ENCODE peak calls at places on chromosome 18, in five cellular contexts. R is AG04449, A is A549, F is glutamatergic neuron, T is AG04450. Y is an unnamed sample.
A peak's percentile ranks its signal among the peaks of the same experiment; 100 is the strongest.

GRCh38 chr18:42114310-42114943 is 159.4 kb downstream of the PIK3C3 start:
- DNase-seq in R (peak; percentile 24), A (peak; percentile 6), F (peak; percentile 66), T (peak; percentile 56), Y (no peak)

GRCh38 chr18:45666520-45666919 is 51.2 kb downstream of the SLC14A2 start:
- DNase-seq in R (no peak), A (no peak), F (no peak), T (no peak), Y (no peak)

GRCh38 chr18:8948471-8949149 is 153.9 kb upstream of the NDUFV2 start:
- DNase-seq in R (no peak), A (peak; percentile 57), F (no peak), T (peak; percentile 80), Y (no peak)

GRCh38 chr18:34031810-34032209 is 192.9 kb downstream of the NOL4 start:
- DNase-seq in R (no peak), A (no peak), F (no peak), T (no peak), Y (no peak)

GRCh38 chr18:72868666-72869661 is 1.2 kb upstream of the NETO1 start:
- DNase-seq in R (no peak), A (no peak), F (peak; percentile 36), T (no peak), Y (no peak)

GRCh38 chr18:76569644-76570415 is 74.8 kb upstream of the ZNF516 start:
- DNase-seq in R (no peak), A (no peak), F (no peak), T (no peak), Y (no peak)

GRCh38 chr18:58350526-58350925 is 278.4 kb downstream of the ALPK2 start:
- DNase-seq in R (no peak), A (no peak), F (no peak), T (no peak), Y (no peak)

GRCh38 chr18:62999392-62999791 is 284.1 kb downstream of the PHLPP1 start:
- DNase-seq in R (no peak), A (no peak), F (no peak), T (no peak), Y (no peak)

GRCh38 chr18:56637897-56638231 is 528 bp downstream of the TXNL1 start:
- DNase-seq in R (no peak), A (no peak), F (no peak), T (no peak), Y (no peak)

GRCh38 chr18:8498905-8499304 is 110.3 kb upstream of the RAB12 start:
- DNase-seq in R (no peak), A (no peak), F (no peak), T (no peak), Y (no peak)

GRCh38 chr18:30094556-30094955 is 948.0 kb downstream of the DSC3 start:
- DNase-seq in R (no peak), A (no peak), F (no peak), T (no peak), Y (no peak)

GRCh38 chr18:26655614-26656400 is 107.5 kb upstream of the KCTD1 start:
- DNase-seq in R (no peak), A (peak; percentile 31), F (peak; percentile 76), T (no peak), Y (no peak)

GRCh38 chr18:46917808-46918600 is 602 bp downstream of the KATNAL2 start:
- DNase-seq in R (no peak), A (no peak), F (no peak), T (no peak), Y (no peak)

GRCh38 chr18:33761363-33761762 is 183.3 kb downstream of the ASXL3 start:
- DNase-seq in R (no peak), A (no peak), F (no peak), T (no peak), Y (no peak)

GRCh38 chr18:58497845-58498244 is 131.0 kb downstream of the ALPK2 start:
- DNase-seq in R (no peak), A (no peak), F (no peak), T (no peak), Y (no peak)

GRCh38 chr18:22841840-22842239 is 91.3 kb upstream of the RBBP8 start:
- DNase-seq in R (no peak), A (no peak), F (no peak), T (no peak), Y (no peak)

GRCh38 chr18:8536226-8536625 is 73.0 kb upstream of the RAB12 start:
- DNase-seq in R (no peak), A (no peak), F (no peak), T (no peak), Y (no peak)

GRCh38 chr18:7637269-7637668 is 70.2 kb downstream of the PTPRM start:
- DNase-seq in R (no peak), A (no peak), F (no peak), T (no peak), Y (no peak)

GRCh38 chr18:5630057-5630765 is 86.4 kb upstream of the EPB41L3 start:
- DNase-seq in R (no peak), A (peak; percentile 31), F (peak; percentile 85), T (no peak), Y (no peak)

GRCh38 chr18:26017929-26018328 is 72.5 kb downstream of the SS18 start:
- DNase-seq in R (no peak), A (no peak), F (no peak), T (no peak), Y (no peak)

GRCh38 chr18:25557006-25557405 is 205.0 kb upstream of the ZNF521 start:
- DNase-seq in R (no peak), A (no peak), F (no peak), T (no peak), Y (peak; percentile 48)

GRCh38 chr18:31497711-31498449 is at the start of gene DSG2:
- DNase-seq in R (no peak), A (peak; percentile 54), F (peak; percentile 69), T (no peak), Y (no peak)

GRCh38 chr18:384897-385296 is 115.6 kb downstream of the COLEC12 start:
- DNase-seq in R (no peak), A (no peak), F (no peak), T (no peak), Y (no peak)

GRCh38 chr18:38353149-38353548 is 787.6 kb upstream of the CELF4 start:
- DNase-seq in R (no peak), A (no peak), F (no peak), T (no peak), Y (no peak)

GRCh38 chr18:74281639-74282358 is 10.0 kb downstream of the CYB5A start:
- DNase-seq in R (no peak), A (no peak), F (no peak), T (no peak), Y (no peak)

GRCh38 chr18:74455386-74455785 is 1.7 kb downstream of the DIPK1C start:
- DNase-seq in R (no peak), A (no peak), F (no peak), T (no peak), Y (no peak)

GRCh38 chr18:40566510-40566844 is 1388.6 kb upstream of the PIK3C3 start:
- DNase-seq in R (no peak), A (no peak), F (no peak), T (no peak), Y (no peak)

GRCh38 chr18:63377275-63377980 is 10.4 kb upstream of the KDSR start:
- DNase-seq in R (no peak), A (no peak), F (no peak), T (no peak), Y (no peak)

GRCh38 chr18:48345596-48345995 is 63.6 kb downstream of the ZBTB7C start:
- DNase-seq in R (no peak), A (no peak), F (no peak), T (no peak), Y (no peak)

DNA sequence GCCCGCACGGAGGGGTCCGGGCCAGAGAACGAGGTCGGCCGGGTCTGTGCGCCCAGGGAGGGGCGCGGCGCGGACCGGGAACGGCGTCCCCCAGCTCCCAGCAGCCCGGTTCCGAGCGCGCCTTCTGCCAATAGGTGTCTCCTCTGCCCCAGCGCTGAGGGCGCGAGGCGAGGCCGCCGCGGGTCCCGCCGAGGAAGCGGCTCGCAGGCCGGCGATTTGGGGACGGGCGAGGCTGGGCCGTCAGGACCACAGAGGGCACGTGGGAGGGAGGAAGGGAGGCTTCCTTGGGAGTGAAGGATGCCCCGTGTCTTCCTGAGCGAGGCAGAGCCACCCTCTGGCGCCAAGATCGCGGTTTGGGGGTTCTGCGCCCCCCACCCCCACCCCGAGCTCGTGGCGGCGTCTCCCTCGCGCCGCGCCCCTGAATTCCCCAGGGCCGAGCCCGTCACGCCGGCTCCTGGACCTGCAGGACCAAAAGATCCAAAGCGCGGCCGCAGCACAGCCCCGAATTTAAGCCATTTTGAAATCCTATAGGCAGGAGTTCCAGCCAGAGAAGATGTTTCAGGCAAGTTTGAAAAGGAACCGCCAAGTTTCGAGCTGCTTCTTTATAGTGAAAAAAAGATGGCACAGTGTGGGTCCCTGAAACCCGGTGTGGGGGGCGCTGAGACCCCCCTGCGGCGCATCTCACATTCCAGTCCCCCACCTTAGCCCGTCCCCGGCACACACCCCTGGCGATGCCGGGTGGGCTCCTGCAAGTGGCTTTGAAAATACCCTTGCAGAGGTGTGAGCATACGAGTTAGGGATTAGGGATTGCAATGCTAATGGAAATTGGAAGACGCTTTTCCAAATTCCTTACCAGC is 929 bp downstream of the NFATC1 start:
- DNase-seq in R (no peak), A (no peak), F (peak; percentile 68), T (no peak), Y (no peak)
- TF ChIP-seq CTCF in R (peak; percentile 18), A (peak; percentile 26), F (no peak), T (no peak), Y (no peak)

GRCh38 chr18:77650799-77651385 is 401.2 kb downstream of the GALR1 start:
- DNase-seq in R (no peak), A (peak; percentile 36), F (peak; percentile 96), T (no peak), Y (no peak)
- TF ChIP-seq CTCF in R (peak; percentile 45), A (peak; percentile 53), F (peak; percentile 98), T (no peak), Y (peak; percentile 82)

GRCh38 chr18:27778441-27778840 is 398.5 kb downstream of the CDH2 start:
- DNase-seq in R (no peak), A (no peak), F (no peak), T (no peak), Y (no peak)
- TF ChIP-seq CTCF in R (peak; percentile 48), A (peak; percentile 30), F (no peak), T (peak; percentile 64), Y (no peak)

GRCh38 chr18:50662177-50662576 is 102.3 kb downstream of the MAPK4 start:
- DNase-seq in R (no peak), A (no peak), F (no peak), T (no peak), Y (no peak)
- TF ChIP-seq CTCF in R (no peak), A (peak; percentile 22), F (peak; percentile 85), T (peak; percentile 18), Y (peak; percentile 65)

GRCh38 chr18:36899289-36899688 is 70.4 kb downstream of the KIAA1328 start:
- DNase-seq in R (no peak), A (peak; percentile 1), F (no peak), T (no peak), Y (no peak)
- TF ChIP-seq CTCF in R (no peak), A (peak; percentile 14), F (peak; percentile 53), T (no peak), Y (peak; percentile 38)

GRCh38 chr18:12088096-12088495 is 5.5 kb upstream of the ANKRD62 start:
- DNase-seq in R (no peak), A (no peak), F (no peak), T (no peak), Y (no peak)

GRCh38 chr18:12091742-12092141 is 1.9 kb upstream of the ANKRD62 start:
- DNase-seq in R (no peak), A (no peak), F (no peak), T (no peak), Y (no peak)

GRCh38 chr18:12093520-12094257 is at the start of gene ANKRD62:
- DNase-seq in R (no peak), A (no peak), F (no peak), T (no peak), Y (no peak)

GRCh38 chr18:12088731-12089375 is 4.8 kb upstream of the ANKRD62 start:
- DNase-seq in R (no peak), A (no peak), F (no peak), T (no peak), Y (no peak)

GRCh38 chr18:12092398-12093229 is 1.0 kb upstream of the ANKRD62 start:
- DNase-seq in R (no peak), A (peak; percentile 41), F (no peak), T (no peak), Y (no peak)
- TF ChIP-seq CTCF in R (no peak), A (peak; percentile 53), F (no peak), T (no peak), Y (no peak)